ENCODE peak calls at places on chromosome 1, in seven cellular contexts. Z is GM23338, J is HCT116, G is PC-9, K is hepatocyte, Y is SK-N-SH, D is PC-3. E is an unnamed sample. For H3K9me2, the result is how much of the 10 kb centered on the place peaks cover.

GRCh38 chr1:30763654-30764248 is 6.2 kb upstream of the LAPTM5 start:
- DNase-seq in Z (no peak), J (no peak), G (no peak), K (peak), Y (no peak), D (no peak), E (no peak)

GRCh38 chr1:153361129-153362109 is 3.8 kb downstream of the S100A9 start:
- DNase-seq in Z (no peak), J (no peak), G (peak), K (no peak), Y (no peak), D (no peak), E (no peak)

GRCh38 chr1:41199375-41199774 is 42.7 kb downstream of the SCMH1 start:
- DNase-seq in Z (no peak), J (no peak), G (no peak), K (no peak), Y (no peak), D (no peak), E (no peak)

GRCh38 chr1:155017946-155018316 is 15.3 kb downstream of the ZBTB7B start:
- DNase-seq in Z (no peak), J (no peak), G (no peak), K (no peak), Y (no peak), D (no peak), E (peak)

GRCh38 chr1:201468844-201469644 is at the start of gene PHLDA3:
- DNase-seq in Z (peak), J (no peak), G (peak), K (peak), Y (peak), D (peak), E (no peak)

GRCh38 chr1:112357467-112357866 is 38.5 kb upstream of the CTTNBP2NL start:
- DNase-seq in Z (no peak), J (no peak), G (no peak), K (no peak), Y (no peak), D (no peak), E (no peak)

GRCh38 chr1:111585461-111586100 is 34.0 kb upstream of the RAP1A start:
- DNase-seq in Z (no peak), J (no peak), G (no peak), K (no peak), Y (no peak), D (peak), E (no peak)

GRCh38 chr1:56533621-56534020 is 45.7 kb downstream of the PLPP3 start:
- DNase-seq in Z (no peak), J (no peak), G (no peak), K (no peak), Y (no peak), D (peak), E (no peak)

GRCh38 chr1:64686828-64687724 is 57.8 kb upstream of the RAVER2 start:
- DNase-seq in Z (peak), J (peak), G (peak), K (peak), Y (peak), D (peak), E (peak)

GRCh38 chr1:5771788-5772187 is 220.4 kb downstream of the NPHP4 start:
- DNase-seq in Z (no peak), J (no peak), G (no peak), K (no peak), Y (no peak), D (no peak), E (no peak)

GRCh38 chr1:16021681-16022080 is at the start of gene CLCNKA:
- DNase-seq in Z (no peak), J (no peak), G (no peak), K (peak), Y (no peak), D (no peak), E (no peak)

GRCh38 chr1:178344513-178345077 is 152.2 kb downstream of the CLEC20A start:
- DNase-seq in Z (peak), J (peak), G (peak), K (peak), Y (peak), D (peak), E (peak)

GRCh38 chr1:213686003-213686582 is 301.7 kb upstream of the PROX1 start:
- DNase-seq in Z (no peak), J (no peak), G (no peak), K (no peak), Y (no peak), D (no peak), E (no peak)

GRCh38 chr1:39183503-39184353 is 20.8 kb upstream of the MACF1 start:
- DNase-seq in Z (peak), J (peak), G (peak), K (peak), Y (no peak), D (peak), E (peak)

GRCh38 chr1:14924455-14925325 is 228.9 kb upstream of the TMEM51 start:
- DNase-seq in Z (peak), J (no peak), G (no peak), K (peak), Y (peak), D (peak), E (no peak)

GRCh38 chr1:117780981-117781475 is 148.4 kb downstream of the GDAP2 start:
- DNase-seq in Z (no peak), J (no peak), G (no peak), K (peak), Y (peak), D (no peak), E (no peak)

GRCh38 chr1:201385299-201385891 is 7.9 kb upstream of the TNNT2 start:
- DNase-seq in Z (peak), J (no peak), G (peak), K (peak), Y (peak), D (peak), E (peak)

GRCh38 chr1:207336559-207337467 is 15.3 kb downstream of the CD55 start:
- DNase-seq in Z (no peak), J (no peak), G (peak), K (peak), Y (no peak), D (peak), E (peak)

GRCh38 chr1:57198912-57199311 is 224.9 kb downstream of the DAB1 start:
- DNase-seq in Z (no peak), J (no peak), G (no peak), K (no peak), Y (no peak), D (no peak), E (no peak)

GRCh38 chr1:173122958-173123852 is 72.5 kb upstream of the TNFSF18 start:
- DNase-seq in Z (peak), J (no peak), G (peak), K (peak), Y (peak), D (no peak), E (no peak)

GRCh38 chr1:38539931-38540330 is 319.6 kb downstream of the RRAGC start:
- DNase-seq in Z (no peak), J (no peak), G (no peak), K (no peak), Y (no peak), D (no peak), E (no peak)

GRCh38 chr1:230787471-230787870 is 40.3 kb downstream of the CAPN9 start:
- DNase-seq in Z (no peak), J (no peak), G (no peak), K (no peak), Y (no peak), D (no peak), E (no peak)

GRCh38 chr1:109282497-109282951 is 421 bp downstream of the PSRC1 start:
- DNase-seq in Z (peak), J (no peak), G (no peak), K (no peak), Y (no peak), D (no peak), E (no peak)

GRCh38 chr1:41358152-41358937 is 2.9 kb upstream of the FOXO6 start:
- DNase-seq in Z (peak), J (no peak), G (no peak), K (no peak), Y (no peak), D (no peak), E (no peak)

DNA sequence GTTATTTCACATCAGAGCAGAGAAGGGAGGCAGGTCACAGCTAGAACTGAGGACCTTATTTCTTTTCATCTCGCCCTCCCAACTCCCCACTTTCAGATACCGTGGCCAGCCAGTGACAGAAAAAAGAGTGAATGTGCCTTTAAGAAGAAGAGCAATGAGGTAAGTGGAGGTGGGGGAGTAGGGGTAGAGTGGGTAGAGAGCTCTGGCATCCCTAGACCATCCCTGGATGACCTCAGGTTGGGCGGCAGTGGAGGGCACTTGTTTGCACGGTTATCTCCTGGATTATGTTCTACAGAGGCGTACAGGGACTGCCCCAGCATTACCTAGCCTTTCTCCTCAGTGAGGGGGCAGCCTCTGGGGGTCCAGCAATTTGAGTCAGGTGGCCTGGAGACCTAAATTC is 4.6 kb downstream of the SEMA4A start:
- DNase-seq in Z (no peak), J (no peak), G (no peak), K (no peak), Y (no peak), D (no peak), E (no peak)
- H3K4me2 ChIP-seq in Z (no peak), J (no peak), G (no peak), K (no peak), Y (no peak), D (no peak), E (peak)

DNA sequence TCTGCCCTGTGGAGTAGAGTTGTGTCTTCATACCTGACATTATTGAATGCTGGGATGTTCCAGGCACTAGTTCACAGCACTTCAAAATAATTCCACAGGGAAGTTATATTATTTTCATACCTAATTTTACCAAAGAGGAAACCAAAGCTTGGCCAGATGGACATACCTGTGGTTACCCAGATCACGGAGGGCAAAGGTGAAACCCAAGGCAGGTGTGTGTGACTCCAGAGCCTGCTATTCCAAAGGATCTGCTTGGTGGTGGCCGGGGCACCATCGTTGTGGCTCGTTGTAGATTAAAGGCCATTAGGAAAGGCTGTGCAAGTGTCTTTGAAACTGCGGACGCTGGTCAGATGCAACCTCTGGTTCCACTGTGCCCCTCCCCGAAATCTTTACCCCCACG is 108.6 kb downstream of the ZBTB18 start:
- DNase-seq in Z (no peak), J (no peak), G (peak), K (no peak), Y (no peak), D (no peak), E (no peak)
- H3K9me2 ChIP-seq in Z (under half), J (under half), G (under half), K (under half), Y (under half), D (under half), E (under half)

DNA sequence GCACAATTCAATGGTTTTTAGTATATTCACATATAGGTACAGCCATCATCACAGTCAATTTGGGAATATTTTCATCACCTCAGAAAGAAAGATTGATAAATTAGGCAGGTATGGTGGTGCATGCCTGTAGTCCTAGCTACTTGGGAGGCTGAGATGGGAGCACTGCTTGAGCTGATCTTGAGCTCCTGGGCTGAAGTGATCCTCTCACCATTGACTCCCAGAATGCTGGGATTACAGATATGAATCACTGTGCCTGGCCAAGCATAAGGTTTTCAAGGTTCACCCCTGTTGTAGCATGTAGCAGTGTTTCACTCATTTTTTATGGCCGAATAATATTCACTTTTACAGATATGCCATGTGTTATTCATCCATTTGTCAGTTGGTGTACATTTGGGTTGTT is 44.7 kb upstream of the MTF2 start:
- DNase-seq in Z (no peak), J (no peak), G (no peak), K (no peak), Y (no peak), D (no peak), E (no peak)
- H3K4me2 ChIP-seq in Z (no peak), J (no peak), G (no peak), K (no peak), Y (no peak), D (no peak), E (peak)

GRCh38 chr1:85975770-85976386 is 180.7 kb downstream of the COL24A1 start:
- DNase-seq in Z (peak), J (no peak), G (peak), K (peak), Y (no peak), D (no peak), E (no peak)
- H3K9me2 ChIP-seq in Z (under half), J (under half), G (under half), K (under half), Y (under half), D (under half), E (under half)

GRCh38 chr1:8810987-8811386 is 6.5 kb downstream of the RERE start:
- DNase-seq in Z (no peak), J (no peak), G (no peak), K (no peak), Y (no peak), D (no peak), E (no peak)

GRCh38 chr1:8813991-8814390 is 3.4 kb downstream of the RERE start:
- DNase-seq in Z (no peak), J (no peak), G (no peak), K (no peak), Y (no peak), D (no peak), E (no peak)

GRCh38 chr1:8815582-8816285 is 1.7 kb downstream of the RERE start:
- DNase-seq in Z (no peak), J (no peak), G (no peak), K (peak), Y (no peak), D (peak), E (peak)

GRCh38 chr1:8814870-8815269 is 2.6 kb downstream of the RERE start:
- DNase-seq in Z (peak), J (no peak), G (no peak), K (peak), Y (peak), D (no peak), E (peak)

DNA sequence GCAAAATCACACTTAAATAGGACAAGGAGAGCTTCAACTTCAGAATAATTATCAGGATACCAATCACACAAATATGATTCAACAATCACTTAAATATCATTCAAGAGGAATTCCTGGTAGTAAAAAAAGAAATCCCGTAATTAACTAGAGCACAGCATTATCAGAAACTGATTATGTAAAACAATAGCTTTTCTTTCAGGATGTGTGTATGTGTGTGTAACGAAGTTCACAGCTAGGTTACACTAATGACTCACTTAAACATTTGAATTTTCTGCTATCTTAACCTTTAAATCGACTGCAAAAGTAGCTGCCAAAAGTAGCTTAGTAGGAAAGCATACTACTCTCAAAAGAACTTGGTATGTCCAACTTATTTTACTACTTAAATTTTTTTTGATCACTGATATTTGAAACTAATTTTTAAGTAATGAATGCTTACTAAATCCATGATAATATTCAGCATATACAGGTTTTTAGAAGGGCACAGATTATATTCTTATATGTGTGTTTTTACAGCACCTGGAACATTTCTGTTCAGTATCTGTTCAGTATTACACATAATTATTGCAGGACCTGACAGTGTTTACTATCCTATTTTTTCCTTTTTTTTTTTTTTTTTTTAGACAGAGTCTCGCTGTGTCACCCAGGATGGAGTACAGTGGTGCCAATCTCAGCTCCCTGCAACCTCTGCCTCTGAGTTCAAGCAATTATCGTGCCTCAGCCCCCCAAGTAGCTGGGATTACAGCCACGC is 4.2 kb downstream of the RERE start:
- DNase-seq in Z (no peak), J (no peak), G (no peak), K (no peak), Y (no peak), D (no peak), E (no peak)
- H3K4me2 ChIP-seq in Z (no peak), J (no peak), G (peak), K (peak), Y (no peak), D (peak), E (no peak)

GRCh38 chr1:48493031-48493430 is 21.0 kb upstream of the SPATA6 start:
- DNase-seq in Z (no peak), J (no peak), G (no peak), K (no peak), Y (no peak), D (no peak), E (no peak)

GRCh38 chr1:48492392-48492791 is 20.4 kb upstream of the SPATA6 start:
- DNase-seq in Z (no peak), J (no peak), G (no peak), K (no peak), Y (no peak), D (no peak), E (no peak)

GRCh38 chr1:48493970-48494769 is 22.2 kb upstream of the SPATA6 start:
- DNase-seq in Z (peak), J (no peak), G (no peak), K (peak), Y (no peak), D (peak), E (no peak)

DNA sequence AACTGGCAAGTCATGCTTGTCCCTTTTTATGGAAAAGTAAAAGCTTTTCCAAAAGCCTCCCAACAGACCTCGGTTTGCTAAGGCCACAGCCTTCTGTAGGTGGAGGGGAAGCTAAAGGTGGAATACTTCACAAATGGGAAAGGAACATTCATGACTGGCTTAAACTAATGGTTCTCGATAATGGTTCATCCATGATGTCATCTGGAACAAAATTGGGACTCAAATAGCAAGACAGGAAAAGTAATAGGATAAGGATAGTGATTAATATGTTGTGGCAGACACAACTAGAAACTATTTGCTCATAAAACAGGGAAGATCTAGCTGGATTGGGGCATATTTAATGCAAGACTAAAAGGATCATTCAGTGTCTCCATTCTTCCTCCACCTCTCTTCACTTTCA is 16.7 kb upstream of the SPATA6 start:
- DNase-seq in Z (no peak), J (no peak), G (no peak), K (no peak), Y (no peak), D (no peak), E (no peak)
- H3K9me2 ChIP-seq in Z (under half), J (under half), G (under half), K (under half), Y (under half), D (under half), E (under half)

GRCh38 chr1:234488054-234488953 is 9.3 kb upstream of the TARBP1 start:
- DNase-seq in Z (no peak), J (no peak), G (no peak), K (no peak), Y (no peak), D (no peak), E (peak)
- H3K4me2 ChIP-seq in Z (no peak), J (no peak), G (no peak), K (no peak), Y (no peak), D (no peak), E (peak)

GRCh38 chr1:19461352-19461645 is 24.0 kb downstream of the CAPZB start:
- DNase-seq in Z (peak), J (no peak), G (no peak), K (no peak), Y (no peak), D (no peak), E (no peak)

GRCh38 chr1:19462781-19463180 is 22.6 kb downstream of the CAPZB start:
- DNase-seq in Z (no peak), J (no peak), G (no peak), K (no peak), Y (no peak), D (no peak), E (no peak)

GRCh38 chr1:19458815-19459417 is 26.4 kb downstream of the CAPZB start:
- DNase-seq in Z (no peak), J (no peak), G (no peak), K (no peak), Y (no peak), D (no peak), E (no peak)

GRCh38 chr1:19463204-19463803 is 22.0 kb downstream of the CAPZB start:
- DNase-seq in Z (no peak), J (no peak), G (no peak), K (no peak), Y (no peak), D (no peak), E (peak)

GRCh38 chr1:19460535-19461351 is 24.6 kb downstream of the CAPZB start:
- DNase-seq in Z (no peak), J (no peak), G (no peak), K (no peak), Y (no peak), D (no peak), E (no peak)
- H3K9me2 ChIP-seq in Z (under half), J (under half), G (under half), K (under half), Y (under half), D (under half), E (under half)

DNA sequence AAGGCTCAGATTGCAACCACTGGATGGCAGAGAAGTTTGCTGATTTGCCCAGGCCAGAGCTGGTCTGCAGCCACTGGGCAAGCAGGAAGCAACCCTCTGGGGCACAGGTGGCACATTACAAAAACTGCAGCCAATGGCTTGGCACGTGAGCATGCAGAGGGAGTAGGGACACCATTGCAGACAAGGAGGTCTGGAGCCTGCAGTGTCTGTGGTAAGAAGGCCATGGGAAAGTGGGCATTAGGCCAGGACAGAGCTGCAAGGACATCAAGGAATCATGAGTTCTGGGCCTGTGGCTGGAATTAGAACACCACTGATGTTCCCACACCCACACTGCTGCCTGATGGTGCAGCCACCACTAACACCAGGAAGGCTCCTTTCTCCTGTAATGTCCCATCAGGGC is 113.0 kb downstream of the TSEN15 start:
- DNase-seq in Z (no peak), J (no peak), G (no peak), K (no peak), Y (no peak), D (no peak), E (no peak)
- H3K4me2 ChIP-seq in Z (no peak), J (no peak), G (no peak), K (no peak), Y (no peak), D (no peak), E (no peak)

GRCh38 chr1:156797212-156797871 is 19.3 kb downstream of the SH2D2A start:
- DNase-seq in Z (peak), J (peak), G (peak), K (peak), Y (peak), D (peak), E (peak)
- H3K9me2 ChIP-seq in Z (under half), J (under half), G (under half), K (under half), Y (under half), D (under half), E (under half)